ENCODE peak calls at places on chromosome 2, in eight cellular contexts. O is stomach, M is endothelial cell of umbilical vein, C is spleen, E is K562, Z is transverse colon, R is suprapubic skin, L is H1. J is an unnamed sample. For H3K9me3, the result is how much of the 10 kb centered on the place peaks cover.

GRCh38 chr2:205411558-205411957 is 270.7 kb upstream of the NRP2 start:
- DNase-seq in E (no peak), O (peak), Z (peak), L (no peak), R (no peak), M (no peak), C (no peak), J (no peak)

GRCh38 chr2:63842149-63843061 is 709 bp downstream of the UGP2 start:
- DNase-seq in E (peak), Z (peak), O (peak), C (peak), R (peak), M (peak), L (no peak), J (peak)

GRCh38 chr2:45885111-45885685 is 233.7 kb downstream of the PRKCE start:
- DNase-seq in C (no peak), O (no peak), E (no peak), R (no peak), L (no peak), M (no peak), Z (no peak), J (no peak)

GRCh38 chr2:68643011-68643873 is at the start of gene PROKR1:
- DNase-seq in L (peak), M (peak), Z (peak), C (peak), R (no peak), O (peak), E (peak), J (peak)

GRCh38 chr2:121173112-121173511 is 111.9 kb downstream of the TFCP2L1 start:
- DNase-seq in Z (no peak), L (no peak), O (no peak), M (no peak), E (no peak), R (no peak), C (no peak), J (no peak)

GRCh38 chr2:215882689-215883088 is 130.7 kb downstream of the MREG start:
- DNase-seq in E (no peak), Z (no peak), L (no peak), M (no peak), R (no peak), O (no peak), C (no peak), J (no peak)

GRCh38 chr2:29662841-29663240 is 258.5 kb downstream of the ALK start:
- DNase-seq in M (no peak), Z (no peak), O (no peak), E (no peak), C (no peak), R (no peak), L (no peak), J (no peak)

GRCh38 chr2:167733750-167734149 is 513.6 kb downstream of the STK39 start:
- DNase-seq in R (no peak), C (no peak), L (no peak), O (no peak), M (no peak), E (no peak), Z (peak), J (no peak)

GRCh38 chr2:28546242-28546641 is 50.4 kb downstream of the PLB1 start:
- DNase-seq in Z (no peak), L (no peak), O (no peak), E (no peak), C (no peak), R (no peak), M (no peak), J (no peak)
- TF ChIP-seq POLR2AphosphoS5 in Z (no peak), L (no peak), O (no peak), E (no peak), C (no peak), R (no peak), M (no peak), J (no peak)

GRCh38 chr2:209002054-209002453 is 421.8 kb upstream of the MAP2 start:
- DNase-seq in L (no peak), E (no peak), R (no peak), C (no peak), Z (no peak), O (no peak), M (no peak), J (no peak)
- H3K9me3 ChIP-seq in L (under half), E (under half), R (under half), C (under half), Z (under half), O (under half), M (under half), J (under half)

DNA sequence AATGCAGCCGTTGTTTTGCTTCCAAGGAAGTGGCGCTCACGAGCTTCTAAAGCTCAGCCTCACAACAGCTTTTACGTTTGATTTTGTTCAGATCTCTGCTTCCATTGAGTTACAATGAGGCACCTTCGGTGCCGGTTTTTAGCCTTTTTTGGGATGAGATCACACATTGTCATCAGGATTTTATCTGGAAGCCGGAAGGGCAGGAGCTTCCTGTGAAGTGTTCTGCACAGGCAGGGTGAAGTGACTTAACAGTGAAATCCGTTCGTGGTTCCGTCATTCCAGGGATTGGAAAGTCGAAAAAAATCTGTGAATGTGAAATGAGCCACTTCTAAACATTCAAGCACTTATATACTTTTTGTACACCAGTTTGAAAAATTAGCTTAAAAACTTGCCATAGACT is 209.9 kb downstream of the DCDC2C start:
- DNase-seq in Z (no peak), R (no peak), L (no peak), E (no peak), C (no peak), O (no peak), M (peak), J (no peak)
- H3K4me3 ChIP-seq in Z (no peak), R (no peak), L (no peak), E (no peak), C (no peak), O (no peak), M (no peak), J (no peak)

DNA sequence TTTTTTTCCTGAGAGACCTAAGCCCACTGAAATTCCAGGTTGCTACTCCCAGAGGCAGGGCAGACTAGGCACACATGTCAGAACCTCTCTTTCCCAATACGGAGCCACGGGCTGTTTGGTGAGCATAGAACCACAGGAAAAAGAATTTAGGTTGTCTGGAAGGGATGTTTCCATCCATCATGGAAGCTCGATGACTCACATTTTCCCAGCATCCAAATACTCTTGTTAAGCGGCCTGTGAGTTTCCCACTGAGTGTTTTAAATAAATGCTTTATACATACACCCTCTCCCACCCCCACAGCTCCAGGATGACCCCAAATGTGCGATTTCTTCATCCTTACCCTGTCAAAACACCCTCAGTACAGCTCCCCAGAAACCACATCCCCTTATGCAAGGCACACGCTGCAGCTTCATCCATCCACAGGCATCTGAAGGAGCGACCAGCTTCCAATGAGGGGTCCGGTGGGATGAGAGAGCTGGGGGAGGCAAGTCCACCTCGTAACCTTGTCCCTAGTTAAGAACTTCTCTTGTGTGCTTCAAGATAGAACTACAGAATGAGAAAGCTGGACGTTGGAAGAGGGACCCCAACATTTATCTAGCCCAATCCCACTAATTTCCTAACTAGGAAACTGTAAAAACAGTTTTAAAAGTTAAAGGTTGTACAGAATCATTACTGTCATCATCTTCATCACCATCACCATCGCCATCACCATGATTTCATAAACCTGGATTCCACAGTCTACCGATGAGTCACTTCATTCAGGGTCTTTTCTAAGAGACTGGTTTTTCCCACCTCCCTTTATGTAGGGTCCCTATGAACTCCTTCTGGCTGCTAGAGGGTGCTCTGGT is 63.5 kb upstream of the FZD7 start:
- DNase-seq in C (no peak), M (no peak), R (no peak), E (no peak), Z (no peak), L (no peak), O (no peak), J (no peak)
- TF ChIP-seq POLR2AphosphoS5 in C (no peak), M (no peak), R (no peak), E (no peak), Z (no peak), L (no peak), O (no peak), J (no peak)

GRCh38 chr2:85355521-85355920 is 952 bp downstream of the ELMOD3 start:
- DNase-seq in R (no peak), M (no peak), L (no peak), C (no peak), O (no peak), Z (no peak), E (no peak), J (no peak)
- H3K9me3 ChIP-seq in R (under half), M (under half), L (under half), C (under half), O (under half), Z (under half), E (under half), J (under half)

GRCh38 chr2:57558312-57558711 is 488.3 kb upstream of the VRK2 start:
- DNase-seq in R (no peak), O (no peak), L (no peak), C (no peak), Z (no peak), M (no peak), E (no peak), J (no peak)
- H3K4me3 ChIP-seq in R (no peak), O (no peak), L (no peak), C (no peak), Z (no peak), M (no peak), E (no peak), J (no peak)